ENCODE peak calls at places on chromosomes 4 and X, in four cellular contexts. Z is adrenal gland, Y is A549, K is tibial nerve. M is an unnamed sample.

GRCh38 chrX:54076903-54077302 is 32.6 kb upstream of the PHF8 start:
- DNase-seq in Z (no peak), Y (peak; percentile 9), K (no peak), M (no peak)

GRCh38 chr4:2281575-2282343 is 19.9 kb upstream of the MXD4 start:
- DNase-seq in Z (no peak), Y (no peak), K (no peak), M (no peak)

GRCh38 chr4:15396157-15396800 is 31.6 kb upstream of the C1QTNF7 start:
- DNase-seq in Z (peak; percentile 56), Y (peak; percentile 41), K (no peak), M (no peak)

GRCh38 chrX:142040906-142041305 is 137.2 kb downstream of the MAGEC1 start:
- DNase-seq in Z (no peak), Y (no peak), K (no peak), M (no peak)

GRCh38 chr4:123851521-123851920 is 454.9 kb downstream of the SPRY1 start:
- DNase-seq in Z (no peak), Y (no peak), K (no peak), M (no peak)

GRCh38 chrX:103918050-103918449 is 44.4 kb upstream of the TMSB15B start:
- DNase-seq in Z (peak; percentile 41), Y (peak; percentile 81), K (peak; percentile 14), M (no peak)

GRCh38 chr4:152348670-152349069 is 187.2 kb downstream of the FBXW7 start:
- DNase-seq in Z (no peak), Y (no peak), K (no peak), M (no peak)

GRCh38 chr4:78040431-78040830 is 16.7 kb upstream of the FRAS1 start:
- DNase-seq in Z (no peak), Y (no peak), K (no peak), M (no peak)

GRCh38 chrX:40734956-40735317 is 405 bp downstream of the MED14 start:
- DNase-seq in Z (peak; percentile 29), Y (peak; percentile 11), K (no peak), M (no peak)

GRCh38 chr4:15065516-15065915 is 63.2 kb downstream of the CPEB2 start:
- DNase-seq in Z (no peak), Y (no peak), K (no peak), M (no peak)

GRCh38 chr4:184644553-184645307 is 4.5 kb downstream of the CASP3 start:
- DNase-seq in Z (no peak), Y (no peak), K (no peak), M (no peak)

GRCh38 chr4:182338731-182339130 is 95.5 kb downstream of the TENM3 start:
- DNase-seq in Z (no peak), Y (no peak), K (no peak), M (no peak)

GRCh38 chrX:30283456-30284200 is 25.6 kb downstream of the NR0B1 start:
- DNase-seq in Z (peak; percentile 28), Y (peak; percentile 93), K (no peak), M (no peak)

GRCh38 chr4:20612313-20612712 is 87.9 kb upstream of the PACRGL start:
- DNase-seq in Z (no peak), Y (no peak), K (no peak), M (no peak)

GRCh38 chr4:141410839-141411238 is 190.1 kb downstream of the ZNF330 start:
- DNase-seq in Z (no peak), Y (no peak), K (no peak), M (no peak)

GRCh38 chr4:186149872-186150271 is 41.5 kb upstream of the CYP4V2 start:
- DNase-seq in Z (peak; percentile 78), Y (peak; percentile 53), K (peak; percentile 28), M (peak; percentile 83)

GRCh38 chrX:109635151-109635550 is 10.2 kb upstream of the KCNE5 start:
- DNase-seq in Z (no peak), Y (peak; percentile 15), K (no peak), M (no peak)

GRCh38 chr4:118113220-118113619 is 78.9 kb downstream of the NDST3 start:
- DNase-seq in Z (no peak), Y (no peak), K (no peak), M (no peak)

GRCh38 chr4:44629280-44629866 is 22.1 kb downstream of the YIPF7 start:
- DNase-seq in Z (peak; percentile 29), Y (peak; percentile 44), K (no peak), M (no peak)

GRCh38 chr4:76224193-76224592 is 10.6 kb upstream of the SCARB2 start:
- DNase-seq in Z (no peak), Y (no peak), K (no peak), M (no peak)

GRCh38 chr4:93199492-93199891 is 629.1 kb upstream of the ATOH1 start:
- DNase-seq in Z (peak; percentile 24), Y (peak; percentile 42), K (no peak), M (no peak)
- TF ChIP-seq CTCF in Z (peak; percentile 54), Y (peak; percentile 44), K (peak; percentile 9), M (no peak)

DNA sequence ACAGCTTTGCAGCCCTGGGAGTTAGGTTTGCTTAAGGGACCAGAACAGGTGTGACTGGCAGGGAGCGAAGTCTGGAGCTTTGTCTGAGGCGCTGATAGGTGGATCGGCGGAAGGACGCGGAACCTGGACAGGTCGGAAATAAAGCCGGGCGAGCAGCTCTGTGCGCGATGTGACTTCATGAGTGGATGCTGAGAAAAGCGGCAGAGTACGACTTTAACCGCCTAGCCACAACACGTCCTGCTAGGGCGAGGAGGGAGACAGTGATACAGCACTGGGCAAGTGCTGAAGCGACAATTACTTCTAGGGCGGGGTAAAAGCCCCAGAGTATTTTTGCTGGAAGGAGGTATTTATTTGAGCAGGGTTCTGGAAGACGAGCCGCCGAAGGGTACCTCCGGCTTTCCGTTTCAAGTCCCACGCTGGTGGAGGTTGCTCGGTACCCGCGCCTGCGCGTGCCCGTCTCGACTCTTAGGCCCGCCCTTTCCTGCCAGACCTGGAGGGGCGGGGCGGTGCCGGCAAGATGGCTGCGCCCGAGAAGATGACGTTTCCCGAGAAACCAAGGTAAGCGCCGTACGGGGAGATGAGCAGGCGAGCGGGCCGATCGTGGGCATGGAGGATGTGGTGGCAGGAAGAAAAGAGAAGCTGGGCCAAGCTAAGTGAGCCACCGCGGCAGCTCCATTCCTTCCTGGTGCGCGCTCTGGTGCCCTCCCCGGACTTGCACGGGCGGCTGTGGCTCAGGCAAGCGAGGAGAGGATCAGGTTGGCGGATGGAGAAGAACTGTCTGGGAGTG is at the start of gene ZRSR2:
- DNase-seq in Z (peak; percentile 89), Y (peak; percentile 80), K (peak; percentile 61), M (peak; percentile 90)
- TF ChIP-seq POLR2A in Z (peak; percentile 48), Y (peak; percentile 83), K (peak; percentile 64), M (peak; percentile 51)

GRCh38 chrX:130081421-130082045 is 28.8 kb downstream of the ELF4 start:
- DNase-seq in Z (peak; percentile 60), Y (no peak), K (no peak), M (no peak)

GRCh38 chrX:130082244-130083106 is 27.8 kb downstream of the ELF4 start:
- DNase-seq in Z (no peak), Y (no peak), K (no peak), M (no peak)

GRCh38 chrX:130083107-130083490 is 27.2 kb downstream of the ELF4 start:
- DNase-seq in Z (no peak), Y (no peak), K (no peak), M (no peak)

GRCh38 chrX:130079824-130080406 is 30.4 kb downstream of the ELF4 start:
- DNase-seq in Z (peak; percentile 79), Y (peak; percentile 71), K (no peak), M (no peak)

GRCh38 chrX:130080791-130081367 is 29.4 kb downstream of the ELF4 start:
- DNase-seq in Z (no peak), Y (no peak), K (no peak), M (no peak)
- H3K4me1 ChIP-seq in Z (peaks cover 5% of the 10 kb centered on the region), Y (peaks cover 3% of the 10 kb centered on the region), K (no peaks in the 10 kb centered on the region), M (peaks cover 41% of the 10 kb centered on the region)

GRCh38 chrX:69082753-69083150 is 82.5 kb downstream of the PJA1 start:
- DNase-seq in Z (no peak), Y (no peak), K (no peak), M (no peak)

GRCh38 chrX:69085151-69085550 is 80.1 kb downstream of the PJA1 start:
- DNase-seq in Z (no peak), Y (no peak), K (no peak), M (no peak)

GRCh38 chrX:69082055-69082752 is 83.0 kb downstream of the PJA1 start:
- DNase-seq in Z (no peak), Y (no peak), K (no peak), M (no peak)

GRCh38 chrX:69083785-69084184 is 81.5 kb downstream of the PJA1 start:
- DNase-seq in Z (no peak), Y (no peak), K (no peak), M (no peak)

GRCh38 chrX:69083361-69083760 is 81.9 kb downstream of the PJA1 start:
- DNase-seq in Z (no peak), Y (no peak), K (no peak), M (no peak)
- TF ChIP-seq CTCF in Z (no peak), Y (no peak), K (no peak), M (no peak)

GRCh38 chrX:71367396-71367795 is 1.2 kb downstream of the TAF1 start:
- DNase-seq in Z (peak; percentile 26), Y (peak; percentile 6), K (no peak), M (no peak)

GRCh38 chrX:71365356-71365875 is 741 bp upstream of the TAF1 start:
- DNase-seq in Z (no peak), Y (no peak), K (no peak), M (no peak)

GRCh38 chrX:71365876-71366673 is at the start of gene TAF1:
- DNase-seq in Z (peak; percentile 95), Y (peak; percentile 98), K (peak; percentile 86), M (peak; percentile 95)

GRCh38 chrX:71364221-71364620 is 1.9 kb upstream of the TAF1 start:
- DNase-seq in Z (no peak), Y (no peak), K (no peak), M (no peak)

DNA sequence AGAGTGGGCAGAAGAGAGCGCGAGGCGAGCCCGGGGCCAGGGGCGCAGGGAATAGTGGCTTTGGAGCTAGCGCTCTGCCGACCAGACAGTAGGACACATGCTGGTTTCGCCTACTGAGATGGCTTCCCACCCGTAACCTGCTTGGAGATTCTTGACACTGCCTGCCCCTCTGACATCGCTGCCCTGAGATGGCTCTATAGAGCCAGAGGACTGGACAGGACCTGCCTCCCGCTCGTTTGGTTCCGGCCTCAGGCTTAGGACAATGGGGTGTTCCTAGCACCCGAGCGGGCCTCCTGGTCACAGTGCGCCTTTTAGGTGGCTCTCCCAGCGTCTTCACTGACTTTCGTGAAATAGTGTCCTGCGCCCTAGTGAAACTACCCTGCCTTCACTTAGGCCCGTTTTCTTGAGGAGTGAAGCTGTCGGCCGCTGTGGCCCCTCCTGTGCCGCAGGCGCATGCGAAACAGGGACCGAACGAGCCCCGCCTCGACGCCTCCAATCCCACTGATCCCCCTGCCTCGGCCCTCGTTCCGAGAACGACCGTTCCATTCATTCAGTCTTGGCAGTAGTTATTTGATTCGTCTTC is 608 bp downstream of the TAF1 start:
- DNase-seq in Z (peak; percentile 33), Y (peak; percentile 23), K (no peak), M (no peak)
- TF ChIP-seq POLR2A in Z (no peak), Y (peak; percentile 23), K (no peak), M (no peak)